ENCODE peak calls at places on chromosomes 1 and 21, in seven cellular contexts. E, X, M, W, P, L and N are unnamed samples.

GRCh38 chr1:20359451-20360330 is 69.0 kb downstream of the VWA5B1 start:
- DNase-seq in M (no peak), P (no peak), W (no peak), L (no peak), E (no peak), X (no peak), N (no peak)

GRCh38 chr1:23395162-23395724 is 25.6 kb upstream of the ZNF436 start:
- DNase-seq in X (no peak), W (no peak), L (no peak), P (no peak), E (no peak), M (peak; percentile 37), N (no peak)

GRCh38 chr1:228343211-228343661 is 63.4 kb downstream of the TRIM11 start:
- DNase-seq in M (no peak), E (no peak), P (no peak), W (no peak), L (no peak), X (no peak), N (no peak)

GRCh38 chr1:23809751-23810171 is 9.2 kb upstream of the GALE start:
- DNase-seq in L (peak; percentile 51), W (peak; percentile 75), P (peak; percentile 74), M (peak; percentile 85), E (peak; percentile 90), X (no peak), N (no peak)

GRCh38 chr1:6794164-6794563 is 8.9 kb downstream of the CAMTA1 start:
- DNase-seq in X (no peak), P (peak; percentile 50), E (peak; percentile 47), M (peak; percentile 63), L (peak; percentile 74), W (peak; percentile 27), N (no peak)

GRCh38 chr1:3058263-3059030 is 10.6 kb upstream of the PRDM16 start:
- DNase-seq in X (no peak), W (no peak), E (no peak), L (no peak), P (no peak), M (no peak), N (no peak)

GRCh38 chr1:115668579-115668978 is 26.8 kb downstream of the VANGL1 start:
- DNase-seq in L (peak; percentile 57), P (no peak), M (no peak), W (no peak), E (no peak), X (no peak), N (no peak)

GRCh38 chr1:33275200-33275599 is 18.9 kb downstream of the ZNF362 start:
- DNase-seq in W (no peak), L (no peak), E (no peak), P (no peak), X (no peak), M (no peak), N (no peak)

GRCh38 chr1:155392898-155393411 is 72.3 kb downstream of the RUSC1 start:
- DNase-seq in P (no peak), E (no peak), L (peak; percentile 55), W (no peak), M (no peak), X (no peak), N (no peak)

GRCh38 chr1:200178340-200178739 is 150.8 kb downstream of the NR5A2 start:
- DNase-seq in E (no peak), W (no peak), P (no peak), M (no peak), X (no peak), L (no peak), N (no peak)

GRCh38 chr1:38244218-38244617 is 197.6 kb upstream of the POU3F1 start:
- DNase-seq in E (no peak), W (no peak), P (no peak), M (peak; percentile 40), X (no peak), L (no peak), N (no peak)

GRCh38 chr1:1703796-1704195 is 11.2 kb upstream of the SLC35E2B start:
- DNase-seq in P (peak; percentile 9), W (no peak), L (no peak), E (no peak), X (no peak), M (no peak), N (no peak)

GRCh38 chr1:228170666-228171065 is 5.1 kb downstream of the IBA57 start:
- DNase-seq in X (no peak), P (no peak), E (no peak), M (no peak), L (no peak), W (no peak), N (no peak)

GRCh38 chr1:116674761-116675160 is 7.2 kb upstream of the IGSF3 start:
- DNase-seq in M (no peak), X (no peak), L (no peak), P (no peak), E (no peak), W (no peak), N (no peak)

GRCh38 chr1:2840036-2840809 is 38.7 kb upstream of the TTC34 start:
- DNase-seq in E (no peak), M (peak; percentile 34), W (no peak), P (no peak), X (no peak), L (no peak), N (no peak)

GRCh38 chr1:3915551-3916121 is 15.6 kb upstream of the C1orf174 start:
- DNase-seq in M (no peak), E (no peak), P (no peak), X (no peak), W (no peak), L (no peak), N (no peak)

GRCh38 chr1:176765608-176766007 is 302.6 kb downstream of the PAPPA2 start:
- DNase-seq in M (peak; percentile 65), E (no peak), L (no peak), W (no peak), P (no peak), X (no peak), N (no peak)

GRCh38 chr1:245091818-245092637 is 62.8 kb upstream of the KIF26B start:
- DNase-seq in P (peak; percentile 46), X (no peak), E (peak; percentile 83), M (peak; percentile 70), W (no peak), L (peak; percentile 99), N (peak; percentile 69)

GRCh38 chr21:41164981-41165650 is 2.8 kb upstream of the BACE2 start:
- DNase-seq in P (no peak), W (no peak), M (no peak), E (peak; percentile 75), L (peak; percentile 58), X (no peak), N (peak; percentile 26)

GRCh38 chr1:23098463-23099170 is 70.0 kb downstream of the LUZP1 start:
- DNase-seq in M (peak; percentile 86), E (peak; percentile 83), L (peak; percentile 77), P (peak; percentile 63), X (peak; percentile 73), W (peak; percentile 82), N (no peak)

GRCh38 chr21:37368536-37369279 is 2.1 kb downstream of the DYRK1A start:
- DNase-seq in L (peak; percentile 48), P (no peak), M (no peak), W (no peak), X (no peak), E (peak; percentile 19), N (peak; percentile 73)

GRCh38 chr1:107748529-107748928 is 216.5 kb downstream of the VAV3 start:
- DNase-seq in M (peak; percentile 40), P (peak; percentile 19), X (no peak), W (peak; percentile 32), E (peak; percentile 48), L (peak; percentile 1), N (no peak)

GRCh38 chr1:157240495-157241184 is 102.4 kb upstream of the ETV3 start:
- DNase-seq in P (no peak), M (peak; percentile 48), W (no peak), L (no peak), E (peak; percentile 79), X (no peak), N (no peak)

GRCh38 chr1:12547586-12548225 is 70.3 kb downstream of the DHRS3 start:
- DNase-seq in X (no peak), L (no peak), W (no peak), P (no peak), E (no peak), M (no peak), N (no peak)

GRCh38 chr1:12548279-12549105 is 69.5 kb downstream of the DHRS3 start:
- DNase-seq in M (no peak), X (no peak), W (no peak), E (no peak), L (no peak), P (peak; percentile 18), N (no peak)

GRCh38 chr1:12549106-12549459 is 68.9 kb downstream of the DHRS3 start:
- DNase-seq in L (no peak), P (no peak), X (no peak), M (no peak), W (no peak), E (no peak), N (no peak)

GRCh38 chr1:12544992-12545391 is 73.0 kb downstream of the DHRS3 start:
- DNase-seq in L (no peak), X (no peak), P (no peak), E (no peak), W (no peak), M (no peak), N (no peak)

DNA sequence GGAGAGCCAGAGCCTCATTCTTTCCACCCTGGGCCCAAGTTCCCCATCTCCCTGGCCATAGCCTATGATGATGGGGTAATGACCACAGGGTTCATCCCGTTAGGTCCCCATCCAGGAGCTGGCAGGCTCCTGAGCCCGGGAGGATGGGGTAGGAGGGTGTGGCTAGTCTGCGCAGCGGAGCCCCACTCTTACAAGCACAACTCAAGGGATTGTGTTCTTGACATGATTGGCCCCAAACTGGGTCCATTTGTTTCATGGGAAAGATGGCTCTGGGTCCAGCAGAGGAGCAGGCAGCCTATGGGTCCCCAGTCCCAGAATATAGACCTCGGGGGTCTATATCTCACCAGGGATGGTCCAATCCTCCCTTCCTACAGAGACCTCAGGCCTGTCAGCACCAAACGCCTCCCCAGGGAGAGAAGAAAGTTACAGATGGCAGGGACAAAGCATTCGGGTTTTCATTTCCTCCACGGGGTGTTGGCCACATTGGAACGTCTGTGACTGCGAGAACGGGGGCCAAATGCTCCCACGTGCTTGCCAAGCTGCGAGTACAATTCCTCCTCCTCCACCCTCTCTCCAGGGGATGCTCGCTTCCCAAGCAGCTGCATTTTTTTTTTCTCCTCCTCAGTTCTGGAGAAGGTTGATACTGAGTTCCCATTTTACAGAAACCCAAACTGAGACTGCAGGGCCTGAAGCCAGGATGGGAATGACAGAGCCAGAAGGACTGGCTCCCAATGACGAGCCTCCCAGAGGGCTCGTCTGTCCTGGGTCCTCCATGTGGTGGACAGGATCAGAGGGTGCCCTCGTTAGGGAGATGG is 71.0 kb downstream of the DHRS3 start:
- DNase-seq in X (no peak), W (no peak), M (no peak), E (no peak), L (no peak), P (no peak), N (no peak)
- H3K4me2 ChIP-seq in X (no peak overlapping the region), W (no peak overlapping the region), M (no peak overlapping the region), E (no peak overlapping the region), L (no peak overlapping the region), P (no peak overlapping the region), N (no peak overlapping the region)

GRCh38 chr1:160437432-160438319 is 37.3 kb downstream of the VANGL2 start:
- DNase-seq in L (no peak), E (no peak), M (no peak), X (no peak), W (no peak), P (no peak), N (no peak)
- H3K4me2 ChIP-seq in L (no peak overlapping the region), E (no peak overlapping the region), M (no peak overlapping the region), X (no peak overlapping the region), W (no peak overlapping the region), P (peak overlapping the region; percentile 37), N (peak overlapping the region; percentile 86)

GRCh38 chr1:239418241-239418640 is 31.9 kb downstream of the CHRM3 start:
- DNase-seq in W (no peak), M (no peak), L (no peak), X (no peak), E (no peak), P (no peak), N (no peak)
- H3K4me2 ChIP-seq in W (no peak overlapping the region), M (no peak overlapping the region), L (no peak overlapping the region), X (no peak overlapping the region), E (no peak overlapping the region), P (no peak overlapping the region), N (no peak overlapping the region)

GRCh38 chr1:192609110-192610079 is 26.6 kb upstream of the RGS13 start:
- DNase-seq in M (no peak), P (no peak), W (no peak), X (no peak), L (no peak), E (no peak), N (no peak)
- H3K4me2 ChIP-seq in M (no peak overlapping the region), P (no peak overlapping the region), W (no peak overlapping the region), X (no peak overlapping the region), L (no peak overlapping the region), E (no peak overlapping the region), N (no peak overlapping the region)